ENCODE peak calls at places on chromosomes 12 and 14, in six cellular contexts. One of them, this sample, is unnamed.

GRCh38 chr12:30822385-30823139 is 67.8 kb upstream of the CAPRIN2 start:
- DNase-seq in memory B cell: peak
- DNase-seq in NCI-H2029 treated with DMSO at 0.1 percent for 48 hours: peak
- DNase-seq in AG09309: no peak
- DNase-seq in HEK293T: no peak
- DNase-seq in dorsolateral prefrontal cortex: peak
- DNase-seq in this sample: peak

GRCh38 chr12:101299931-101300330 is 20.0 kb downstream of the UTP20 start:
- DNase-seq in dorsolateral prefrontal cortex: no peak
- DNase-seq in memory B cell: no peak
- DNase-seq in NCI-H2029 treated with DMSO at 0.1 percent for 48 hours: peak
- DNase-seq in HEK293T: no peak
- DNase-seq in AG09309: no peak
- DNase-seq in this sample: no peak

GRCh38 chr12:121209221-121209620 is 708 bp upstream of the P2RX4 start:
- DNase-seq in HEK293T: no peak
- DNase-seq in memory B cell: no peak
- DNase-seq in NCI-H2029 treated with DMSO at 0.1 percent for 48 hours: no peak
- DNase-seq in dorsolateral prefrontal cortex: no peak
- DNase-seq in AG09309: no peak
- DNase-seq in this sample: no peak

GRCh38 chr12:85448548-85449139 is 168.6 kb downstream of the ALX1 start:
- DNase-seq in NCI-H2029 treated with DMSO at 0.1 percent for 48 hours: peak
- DNase-seq in dorsolateral prefrontal cortex: no peak
- DNase-seq in HEK293T: no peak
- DNase-seq in memory B cell: no peak
- DNase-seq in AG09309: no peak
- DNase-seq in this sample: no peak

GRCh38 chr12:74515849-74516248 is 21.8 kb upstream of the ATXN7L3B start:
- DNase-seq in memory B cell: no peak
- DNase-seq in dorsolateral prefrontal cortex: no peak
- DNase-seq in HEK293T: no peak
- DNase-seq in NCI-H2029 treated with DMSO at 0.1 percent for 48 hours: no peak
- DNase-seq in AG09309: no peak
- DNase-seq in this sample: no peak

GRCh38 chr12:53268637-53269562 is 801 bp downstream of the ESPL1 start:
- DNase-seq in dorsolateral prefrontal cortex: no peak
- DNase-seq in memory B cell: no peak
- DNase-seq in HEK293T: no peak
- DNase-seq in AG09309: no peak
- DNase-seq in NCI-H2029 treated with DMSO at 0.1 percent for 48 hours: no peak
- DNase-seq in this sample: no peak

GRCh38 chr12:22709292-22709691 is 84.3 kb downstream of the ETNK1 start:
- DNase-seq in dorsolateral prefrontal cortex: no peak
- DNase-seq in memory B cell: no peak
- DNase-seq in AG09309: no peak
- DNase-seq in NCI-H2029 treated with DMSO at 0.1 percent for 48 hours: no peak
- DNase-seq in HEK293T: peak
- DNase-seq in this sample: no peak

GRCh38 chr12:47556219-47556618 is 149.6 kb downstream of the RPAP3 start:
- DNase-seq in HEK293T: no peak
- DNase-seq in memory B cell: no peak
- DNase-seq in AG09309: no peak
- DNase-seq in dorsolateral prefrontal cortex: no peak
- DNase-seq in NCI-H2029 treated with DMSO at 0.1 percent for 48 hours: no peak
- DNase-seq in this sample: no peak

GRCh38 chr12:98126637-98127335 is 388.6 kb upstream of the TMPO start:
- DNase-seq in AG09309: no peak
- DNase-seq in dorsolateral prefrontal cortex: no peak
- DNase-seq in NCI-H2029 treated with DMSO at 0.1 percent for 48 hours: peak
- DNase-seq in memory B cell: no peak
- DNase-seq in HEK293T: no peak
- DNase-seq in this sample: no peak

GRCh38 chr12:94208433-94208921 is 60.1 kb downstream of the PLXNC1 start:
- DNase-seq in NCI-H2029 treated with DMSO at 0.1 percent for 48 hours: no peak
- DNase-seq in memory B cell: no peak
- DNase-seq in dorsolateral prefrontal cortex: no peak
- DNase-seq in HEK293T: no peak
- DNase-seq in AG09309: no peak
- DNase-seq in this sample: no peak

GRCh38 chr14:52129733-52130132 is 60.9 kb upstream of the NID2 start:
- DNase-seq in memory B cell: no peak
- DNase-seq in AG09309: no peak
- DNase-seq in HEK293T: no peak
- DNase-seq in NCI-H2029 treated with DMSO at 0.1 percent for 48 hours: no peak
- DNase-seq in dorsolateral prefrontal cortex: no peak
- DNase-seq in this sample: no peak

GRCh38 chr14:90419200-90419599 is 22.4 kb downstream of the CALM1 start:
- DNase-seq in dorsolateral prefrontal cortex: peak
- DNase-seq in memory B cell: no peak
- DNase-seq in HEK293T: no peak
- DNase-seq in NCI-H2029 treated with DMSO at 0.1 percent for 48 hours: no peak
- DNase-seq in AG09309: peak
- DNase-seq in this sample: no peak

GRCh38 chr12:120211904-120212283 is 11.0 kb upstream of the RPLP0 start:
- DNase-seq in HEK293T: no peak
- DNase-seq in dorsolateral prefrontal cortex: no peak
- DNase-seq in AG09309: no peak
- DNase-seq in memory B cell: no peak
- DNase-seq in NCI-H2029 treated with DMSO at 0.1 percent for 48 hours: no peak
- DNase-seq in this sample: no peak

GRCh38 chr12:82593143-82593542 is 93.6 kb upstream of the TMTC2 start:
- DNase-seq in memory B cell: no peak
- DNase-seq in AG09309: no peak
- DNase-seq in dorsolateral prefrontal cortex: no peak
- DNase-seq in HEK293T: no peak
- DNase-seq in NCI-H2029 treated with DMSO at 0.1 percent for 48 hours: no peak
- DNase-seq in this sample: no peak

GRCh38 chr12:104742551-104742961 is 215.5 kb downstream of the SLC41A2 start:
- DNase-seq in dorsolateral prefrontal cortex: peak
- DNase-seq in memory B cell: no peak
- DNase-seq in HEK293T: no peak
- DNase-seq in AG09309: no peak
- DNase-seq in NCI-H2029 treated with DMSO at 0.1 percent for 48 hours: peak
- DNase-seq in this sample: no peak

GRCh38 chr12:102061096-102061555 is 665 bp downstream of the WASHC3 start:
- DNase-seq in dorsolateral prefrontal cortex: no peak
- DNase-seq in AG09309: no peak
- DNase-seq in NCI-H2029 treated with DMSO at 0.1 percent for 48 hours: no peak
- DNase-seq in memory B cell: peak
- DNase-seq in HEK293T: no peak
- DNase-seq in this sample: peak

GRCh38 chr12:65497645-65498044 is 219.2 kb downstream of the MSRB3 start:
- DNase-seq in memory B cell: no peak
- DNase-seq in NCI-H2029 treated with DMSO at 0.1 percent for 48 hours: no peak
- DNase-seq in HEK293T: no peak
- DNase-seq in AG09309: no peak
- DNase-seq in dorsolateral prefrontal cortex: no peak
- DNase-seq in this sample: no peak

GRCh38 chr14:68682166-68683103 is 110.4 kb downstream of the ZFP36L1 start:
- DNase-seq in HEK293T: no peak
- DNase-seq in AG09309: peak
- DNase-seq in memory B cell: peak
- DNase-seq in dorsolateral prefrontal cortex: no peak
- DNase-seq in NCI-H2029 treated with DMSO at 0.1 percent for 48 hours: no peak
- DNase-seq in this sample: peak

GRCh38 chr12:21657336-21658077 is at the start of gene LDHB:
- DNase-seq in AG09309: peak
- DNase-seq in dorsolateral prefrontal cortex: peak
- DNase-seq in NCI-H2029 treated with DMSO at 0.1 percent for 48 hours: peak
- DNase-seq in HEK293T: peak
- DNase-seq in memory B cell: peak
- DNase-seq in this sample: peak

GRCh38 chr12:57456145-57456700 is 1.1 kb downstream of the INHBE start:
- DNase-seq in dorsolateral prefrontal cortex: peak
- DNase-seq in AG09309: no peak
- DNase-seq in memory B cell: peak
- DNase-seq in HEK293T: peak
- DNase-seq in NCI-H2029 treated with DMSO at 0.1 percent for 48 hours: peak
- DNase-seq in this sample: peak

GRCh38 chr12:14997998-14998397 is 25.2 kb downstream of the PDE6H start:
- DNase-seq in NCI-H2029 treated with DMSO at 0.1 percent for 48 hours: no peak
- DNase-seq in memory B cell: no peak
- DNase-seq in dorsolateral prefrontal cortex: no peak
- DNase-seq in HEK293T: no peak
- DNase-seq in AG09309: no peak
- DNase-seq in this sample: no peak

GRCh38 chr14:68032154-68032553 is 212.6 kb downstream of the RAD51B start:
- DNase-seq in memory B cell: no peak
- DNase-seq in NCI-H2029 treated with DMSO at 0.1 percent for 48 hours: no peak
- DNase-seq in AG09309: no peak
- DNase-seq in dorsolateral prefrontal cortex: no peak
- DNase-seq in HEK293T: no peak
- DNase-seq in this sample: no peak

GRCh38 chr12:48998497-48999353 is 450 bp downstream of the DDN start:
- DNase-seq in dorsolateral prefrontal cortex: no peak
- DNase-seq in HEK293T: no peak
- DNase-seq in memory B cell: no peak
- DNase-seq in NCI-H2029 treated with DMSO at 0.1 percent for 48 hours: no peak
- DNase-seq in AG09309: no peak
- DNase-seq in this sample: peak

GRCh38 chr14:39050389-39050788 is 52.6 kb downstream of the SEC23A start:
- DNase-seq in memory B cell: no peak
- DNase-seq in NCI-H2029 treated with DMSO at 0.1 percent for 48 hours: no peak
- DNase-seq in AG09309: peak
- DNase-seq in HEK293T: no peak
- DNase-seq in dorsolateral prefrontal cortex: no peak
- DNase-seq in this sample: no peak

GRCh38 chr12:130546494-130546893 is 169.6 kb downstream of the RIMBP2 start:
- DNase-seq in AG09309: no peak
- DNase-seq in dorsolateral prefrontal cortex: no peak
- DNase-seq in HEK293T: no peak
- DNase-seq in memory B cell: no peak
- DNase-seq in NCI-H2029 treated with DMSO at 0.1 percent for 48 hours: no peak
- DNase-seq in this sample: no peak

GRCh38 chr12:76942276-76942675 is 63.5 kb upstream of the CSRP2 start:
- DNase-seq in memory B cell: no peak
- DNase-seq in HEK293T: no peak
- DNase-seq in dorsolateral prefrontal cortex: no peak
- DNase-seq in NCI-H2029 treated with DMSO at 0.1 percent for 48 hours: no peak
- DNase-seq in AG09309: peak
- DNase-seq in this sample: no peak